ENCODE peak calls at places on chromosomes 12 and 14, in four cellular contexts. O is HEK293T, Z is cardiac muscle cell, I is progenitor cell of endocrine pancreas. A is an unnamed sample.

GRCh38 chr14:24903337-24903736 is 146.6 kb downstream of the STXBP6 start:
- DNase-seq in O (no peak), Z (peak), I (no peak), A (no peak)

GRCh38 chr12:47808049-47808448 is 11.7 kb downstream of the HDAC7 start:
- DNase-seq in O (no peak), Z (no peak), I (no peak), A (no peak)

GRCh38 chr14:67940894-67941455 is 121.4 kb downstream of the RAD51B start:
- DNase-seq in O (peak), Z (peak), I (no peak), A (no peak)

GRCh38 chr12:101743724-101744472 is 4.6 kb upstream of the SYCP3 start:
- DNase-seq in O (no peak), Z (no peak), I (no peak), A (no peak)

GRCh38 chr14:73824536-73824935 is 27.1 kb upstream of the PTGR2 start:
- DNase-seq in O (no peak), Z (no peak), I (no peak), A (no peak)

GRCh38 chr12:117865505-117865904 is 103.3 kb downstream of the KSR2 start:
- DNase-seq in O (no peak), Z (no peak), I (no peak), A (no peak)

GRCh38 chr12:9721394-9722092 is 11.4 kb downstream of the CLECL1 start:
- DNase-seq in O (no peak), Z (peak), I (no peak), A (no peak)

GRCh38 chr14:54890794-54891193 is 11.8 kb downstream of the GCH1 start:
- DNase-seq in O (no peak), Z (no peak), I (no peak), A (no peak)

GRCh38 chr12:50201987-50202521 is 34.9 kb upstream of the CERS5 start:
- DNase-seq in O (no peak), Z (peak), I (no peak), A (no peak)

GRCh38 chr12:4626543-4626942 is 22.3 kb downstream of the AKAP3 start:
- DNase-seq in O (no peak), Z (no peak), I (no peak), A (no peak)

GRCh38 chr12:40238221-40238902 is 13.6 kb downstream of the LRRK2 start:
- DNase-seq in O (no peak), Z (no peak), I (no peak), A (no peak)

GRCh38 chr12:57069522-57069921 is 9.1 kb downstream of the NEMP1 start:
- DNase-seq in O (peak), Z (peak), I (no peak), A (peak)

GRCh38 chr12:19410211-19410610 is 29.1 kb upstream of the AEBP2 start:
- DNase-seq in O (no peak), Z (peak), I (no peak), A (no peak)

GRCh38 chr12:34396006-34396860 is 373.9 kb downstream of the ALG10 start:
- DNase-seq in O (no peak), Z (no peak), I (peak), A (peak)

GRCh38 chr12:91109148-91109564 is 2.1 kb downstream of the LUM start:
- DNase-seq in O (peak), Z (peak), I (peak), A (peak)

GRCh38 chr14:41167040-41167439 is 439.6 kb upstream of the LRFN5 start:
- DNase-seq in O (no peak), Z (no peak), I (no peak), A (no peak)

GRCh38 chr12:91406920-91407341 is 224.3 kb upstream of the DCN start:
- DNase-seq in O (no peak), Z (peak), I (no peak), A (no peak)

GRCh38 chr12:99647453-99647852 is at the start of gene GARIN6:
- DNase-seq in O (no peak), Z (no peak), I (no peak), A (no peak)

GRCh38 chr14:64770751-64771150 is 66.5 kb downstream of the PLEKHG3 start:
- DNase-seq in O (no peak), Z (no peak), I (no peak), A (no peak)

GRCh38 chr12:46814143-46814542 is 11.7 kb downstream of the SLC38A4 start:
- DNase-seq in O (no peak), Z (no peak), I (no peak), A (no peak)

GRCh38 chr14:105855893-105856675 is 329.7 kb downstream of the TMEM121 start:
- DNase-seq in O (no peak), Z (no peak), I (no peak), A (no peak)

GRCh38 chr14:62443796-62444195 is 601.5 kb downstream of the KCNH5 start:
- DNase-seq in O (no peak), Z (peak), I (no peak), A (no peak)